ENCODE peak calls at places on chromosomes 12 and 14, in six cellular contexts. B is fibroblast of the aortic adventitia; G is heart left ventricle; V is progenitor cell of endocrine pancreas; A is brain microvascular endothelial cell; O is CD4-positive, alpha-beta T cell. P is an unnamed sample.

GRCh38 chr12:113222730-113223531 is 1.7 kb downstream of the TPCN1 start:
- DNase-seq in B (peak), G (peak), V (no peak), A (peak), O (no peak), P (no peak)

GRCh38 chr12:52454411-52455201 is 2.7 kb upstream of the KRT6B start:
- DNase-seq in B (no peak), G (no peak), V (no peak), A (no peak), O (no peak), P (no peak)

GRCh38 chr12:132604108-132605054 is 6.0 kb downstream of the LRCOL1 start:
- DNase-seq in B (no peak), G (peak), V (no peak), A (no peak), O (no peak), P (no peak)

GRCh38 chr14:102323102-102323501 is 3.6 kb downstream of the ZNF839 start:
- DNase-seq in B (peak), G (peak), V (no peak), A (peak), O (no peak), P (no peak)

GRCh38 chr14:92173668-92174067 is 51.9 kb downstream of the CPSF2 start:
- DNase-seq in B (no peak), G (no peak), V (no peak), A (peak), O (no peak), P (no peak)

GRCh38 chr12:120684523-120684932 is 2.4 kb upstream of the MLEC start:
- DNase-seq in B (no peak), G (no peak), V (no peak), A (peak), O (no peak), P (no peak)

GRCh38 chr12:26032719-26033241 is 74.3 kb downstream of the RASSF8 start:
- DNase-seq in B (peak), G (no peak), V (no peak), A (no peak), O (no peak), P (no peak)

GRCh38 chr14:43022094-43022800 is 1415.6 kb downstream of the LRFN5 start:
- DNase-seq in B (no peak), G (no peak), V (no peak), A (no peak), O (no peak), P (no peak)

GRCh38 chr12:116164263-116164817 is 113.2 kb downstream of the MED13L start:
- DNase-seq in B (no peak), G (no peak), V (no peak), A (no peak), O (no peak), P (no peak)

GRCh38 chr14:47675489-47676300 is at the start of gene MDGA2:
- DNase-seq in B (no peak), G (no peak), V (no peak), A (peak), O (no peak), P (peak)

GRCh38 chr12:28591831-28592230 is 401.6 kb downstream of the CCDC91 start:
- DNase-seq in B (no peak), G (no peak), V (no peak), A (no peak), O (no peak), P (no peak)

GRCh38 chr14:20384886-20385285 is 28.4 kb downstream of the TEP1 start:
- DNase-seq in B (no peak), G (no peak), V (no peak), A (no peak), O (no peak), P (no peak)

GRCh38 chr14:87014854-87015253 is 978.1 kb downstream of the GALC start:
- DNase-seq in B (no peak), G (no peak), V (no peak), A (no peak), O (no peak), P (no peak)

GRCh38 chr12:66514581-66514980 is 164.3 kb downstream of the GRIP1 start:
- DNase-seq in B (peak), G (no peak), V (no peak), A (peak), O (no peak), P (no peak)

GRCh38 chr12:14259481-14260010 is 105.9 kb upstream of the ATF7IP start:
- DNase-seq in B (no peak), G (no peak), V (no peak), A (no peak), O (no peak), P (no peak)

GRCh38 chr12:14257303-14257733 is 108.2 kb upstream of the ATF7IP start:
- DNase-seq in B (no peak), G (no peak), V (no peak), A (no peak), O (no peak), P (no peak)

GRCh38 chr12:14256555-14257169 is 108.8 kb upstream of the ATF7IP start:
- DNase-seq in B (peak), G (peak), V (no peak), A (peak), O (peak), P (peak)

GRCh38 chr12:14258468-14258947 is 107.0 kb upstream of the ATF7IP start:
- DNase-seq in B (no peak), G (no peak), V (no peak), A (no peak), O (no peak), P (no peak)

DNA sequence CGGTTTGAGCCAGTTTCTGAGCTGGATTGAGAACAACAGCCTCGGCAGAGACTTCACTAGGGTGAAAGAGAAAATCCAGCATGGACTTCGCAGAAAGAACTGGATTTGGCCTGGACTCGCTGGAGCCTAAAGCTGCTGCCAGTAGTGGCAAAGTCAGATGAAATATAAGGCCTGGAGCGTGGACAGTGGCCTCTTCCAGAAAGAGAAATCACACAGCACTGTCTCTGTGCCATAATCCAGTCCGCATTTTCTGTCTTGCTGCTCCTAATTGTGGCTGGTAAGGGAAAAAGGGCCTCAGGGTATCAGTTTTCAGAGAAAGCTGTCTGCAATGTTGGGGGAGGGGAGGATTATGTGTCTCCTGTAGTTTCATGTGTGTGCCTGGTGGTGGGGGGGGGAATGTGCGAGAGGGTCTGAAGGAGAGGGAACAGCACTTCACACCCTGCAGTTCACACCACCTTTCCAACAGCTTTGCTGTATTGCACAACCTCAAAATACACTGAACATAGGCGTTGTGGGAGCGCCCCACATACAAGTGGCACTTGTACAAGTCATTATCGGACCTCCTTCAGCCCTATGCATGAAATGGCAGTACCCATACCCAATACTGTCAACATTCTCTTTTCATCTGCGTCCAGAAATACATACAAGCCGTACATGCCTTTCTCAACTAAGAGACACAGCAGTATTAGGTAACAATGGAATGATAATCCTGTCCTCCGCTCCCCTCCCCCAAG is 107.6 kb upstream of the ATF7IP start:
- DNase-seq in B (peak), G (peak), V (peak), A (peak), O (peak), P (peak)
- TF ChIP-seq CTCF in B (no peak), G (no peak), V (no peak), A (no peak), O (no peak), P (no peak)

DNA sequence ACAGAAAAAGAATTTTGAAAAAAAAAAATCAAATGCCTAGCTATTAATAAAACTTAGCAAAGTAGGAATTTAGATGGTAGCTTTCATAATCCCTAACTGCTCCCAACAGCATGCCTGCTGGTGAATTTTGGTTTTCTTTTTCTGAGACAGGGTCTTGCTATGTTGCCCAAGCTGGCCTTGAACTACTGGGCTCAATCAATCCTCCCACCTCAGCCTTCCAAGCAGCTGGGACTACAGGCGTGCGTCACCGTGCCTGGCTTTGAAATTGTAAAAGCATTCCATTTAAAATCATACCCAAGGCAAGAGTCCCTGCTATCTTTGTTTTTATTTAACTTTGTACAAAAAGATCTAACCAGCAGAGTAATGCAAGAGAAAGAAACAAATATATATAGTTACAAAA is 20.7 kb downstream of the FBXO21 start:
- DNase-seq in B (no peak), G (no peak), V (no peak), A (no peak), O (no peak), P (no peak)
- TF ChIP-seq CTCF in B (no peak), G (no peak), V (no peak), A (no peak), O (no peak), P (no peak)

DNA sequence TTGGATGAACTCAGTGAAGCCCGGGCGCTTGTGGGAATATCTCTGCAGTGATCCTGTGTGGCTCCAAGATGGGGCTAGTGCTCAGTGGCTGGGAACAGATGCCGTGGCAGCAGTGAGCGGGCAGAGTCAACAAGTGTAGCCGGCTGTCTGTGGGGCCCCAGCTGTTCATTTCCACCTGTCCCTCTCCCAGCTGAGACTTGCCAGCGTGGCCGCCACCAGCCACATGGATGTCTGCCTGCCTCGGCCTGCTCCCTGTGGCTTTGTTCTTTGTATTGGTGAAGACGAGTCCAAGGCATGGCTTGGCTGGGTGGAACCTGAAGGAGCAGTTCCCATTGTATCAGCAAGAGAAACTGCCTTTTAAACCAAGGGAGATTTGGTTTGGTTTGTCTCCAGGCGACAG is 77.3 kb downstream of the NOS1 start:
- DNase-seq in B (no peak), G (no peak), V (no peak), A (no peak), O (no peak), P (no peak)
- TF ChIP-seq CTCF in B (no peak), G (no peak), V (no peak), A (no peak), O (no peak), P (no peak)

DNA sequence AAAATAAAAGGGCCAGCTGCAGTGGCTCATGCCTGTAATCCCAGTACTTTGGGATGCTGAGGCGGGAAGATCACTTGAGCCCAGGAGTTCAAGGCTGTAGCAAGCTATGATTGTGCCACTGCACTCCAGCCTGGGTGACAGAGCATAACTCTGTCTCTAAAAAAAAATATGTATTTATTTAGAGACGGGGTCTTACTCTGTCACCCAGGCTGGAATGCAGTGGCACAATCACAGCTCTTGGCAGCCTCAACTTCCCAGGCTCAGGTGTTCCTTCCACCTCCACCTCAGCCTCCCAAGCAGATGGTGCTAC is 179.3 kb upstream of the ATF7IP start:
- DNase-seq in B (no peak), G (no peak), V (no peak), A (no peak), O (no peak), P (no peak)
- TF ChIP-seq CTCF in B (no peak), G (no peak), V (peak), A (no peak), O (no peak), P (peak)

GRCh38 chr14:23240661-23241060 is 2.9 kb downstream of the RNF212B start:
- DNase-seq in B (no peak), G (no peak), V (no peak), A (no peak), O (no peak), P (no peak)

GRCh38 chr14:23242076-23242475 is 4.3 kb downstream of the RNF212B start:
- DNase-seq in B (no peak), G (no peak), V (no peak), A (no peak), O (no peak), P (no peak)

GRCh38 chr14:23237772-23238594 is at the start of gene RNF212B:
- DNase-seq in B (peak), G (peak), V (peak), A (peak), O (peak), P (peak)
- TF ChIP-seq CTCF in B (no peak), G (no peak), V (no peak), A (no peak), O (no peak), P (no peak)

DNA sequence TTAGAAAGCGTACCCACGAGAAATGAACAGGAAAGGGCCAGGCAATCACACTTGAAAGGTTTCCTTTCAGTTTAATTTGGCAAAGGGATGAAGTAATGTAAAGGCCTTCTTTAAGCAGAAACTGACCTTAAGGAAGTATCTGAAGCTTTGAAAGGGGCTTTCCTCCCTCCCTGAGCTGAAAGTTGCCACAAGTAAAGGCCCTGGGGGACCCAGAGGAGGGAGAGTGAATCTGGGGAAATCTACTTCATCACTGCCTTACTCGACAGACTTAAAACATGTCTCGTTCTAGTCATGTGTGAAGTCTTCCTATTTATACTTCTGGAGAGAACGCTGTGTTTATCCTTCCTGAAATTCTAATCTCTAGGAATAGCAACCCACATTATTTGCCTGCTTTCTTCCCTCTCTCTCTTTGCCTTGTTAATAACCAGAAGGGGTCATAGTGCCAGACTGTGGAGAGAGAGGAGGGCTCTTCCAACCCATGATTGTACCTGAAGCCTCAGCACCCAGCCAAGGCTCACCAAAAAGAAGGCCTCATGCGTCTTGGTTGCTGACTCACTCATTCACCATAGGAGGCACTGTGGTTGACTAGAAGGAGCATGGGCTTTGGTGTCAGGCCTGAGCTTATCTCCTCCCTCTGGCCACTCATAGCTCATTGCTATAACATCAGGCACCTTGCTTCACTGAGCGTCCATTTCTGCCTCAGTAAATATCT is 10.2 kb upstream of the GPX2 start:
- DNase-seq in B (no peak), G (no peak), V (no peak), A (peak), O (no peak), P (no peak)
- TF ChIP-seq CTCF in B (no peak), G (no peak), V (no peak), A (peak), O (no peak), P (no peak)

GRCh38 chr12:8556748-8557147 is 16.0 kb upstream of the CLEC4E start:
- DNase-seq in B (peak), G (no peak), V (no peak), A (no peak), O (no peak), P (no peak)

GRCh38 chr12:8548192-8548591 is 7.5 kb upstream of the CLEC4E start:
- DNase-seq in B (no peak), G (no peak), V (no peak), A (no peak), O (no peak), P (no peak)

GRCh38 chr12:8554451-8555195 is 13.9 kb upstream of the CLEC4E start:
- DNase-seq in B (peak), G (no peak), V (no peak), A (peak), O (no peak), P (no peak)

GRCh38 chr12:8549381-8549780 is 8.7 kb upstream of the CLEC4E start:
- DNase-seq in B (peak), G (no peak), V (no peak), A (no peak), O (no peak), P (no peak)

GRCh38 chr12:8553088-8553627 is 12.5 kb upstream of the CLEC4E start:
- DNase-seq in B (no peak), G (no peak), V (no peak), A (no peak), O (no peak), P (no peak)
- TF ChIP-seq CTCF in B (no peak), G (no peak), V (peak), A (no peak), O (no peak), P (peak)

DNA sequence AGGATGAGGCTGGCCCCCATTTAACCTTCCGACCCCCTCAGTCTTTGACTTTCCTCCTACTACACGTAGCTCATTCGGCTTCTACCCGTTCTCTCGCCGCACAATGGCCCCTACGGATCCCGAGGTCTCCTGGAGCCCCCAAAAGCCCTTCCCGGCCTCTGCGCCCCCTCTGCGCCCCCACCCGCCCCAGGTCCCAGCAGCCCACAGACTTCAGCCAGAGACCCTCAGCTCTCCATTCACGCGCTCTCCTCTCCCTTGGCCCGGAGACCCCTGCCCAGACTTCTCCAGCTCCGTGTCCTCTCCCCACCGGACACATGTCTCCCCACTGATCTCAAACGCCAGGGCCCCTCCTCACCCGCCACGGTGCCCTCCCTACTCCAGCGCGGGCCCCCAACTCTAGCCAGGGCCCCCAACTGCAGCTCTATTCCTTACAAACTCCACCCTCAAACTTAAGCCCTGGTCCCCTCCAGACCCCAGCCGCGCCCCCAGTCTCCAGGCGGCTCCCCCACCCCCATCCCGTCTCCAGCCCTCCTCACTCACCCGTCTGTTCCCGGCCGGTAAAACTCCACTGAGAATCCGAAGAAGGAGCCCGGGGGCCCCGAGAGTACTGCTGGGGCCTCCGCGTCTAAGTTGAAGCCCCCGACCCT is 502 bp downstream of the ITGA5 start:
- DNase-seq in B (no peak), G (no peak), V (no peak), A (no peak), O (no peak), P (no peak)
- TF ChIP-seq CTCF in B (no peak), G (no peak), V (no peak), A (no peak), O (no peak), P (no peak)